ENCODE peak calls at places on chromosomes 13 and 19, in nine cellular contexts. Y is ACHN; Z is stimulated activated CD4-positive, alpha-beta T cell treated with anti-CD3 and anti-CD28 coated beads, Interleukin-4, amount 100 ng/mL, for 48 hours; N is activated T-helper 1 cell treated with Interleukin-2 at 50 U/mL for 16 hours; E is RPMI7951; O is EL; P is pulmonary artery endothelial cell; T is heart right ventricle; L is nucleus accumbens. Q is an unnamed sample.

GRCh38 chr13:74032325-74032724 is 101.9 kb downstream of the KLF12 start:
- DNase-seq in T (no peak), N (no peak), Y (no peak), O (no peak), E (no peak), L (no peak), P (no peak), Z (no peak), Q (no peak)

GRCh38 chr13:105679832-105680231 is 855.6 kb downstream of the EFNB2 start:
- DNase-seq in P (no peak), O (peak), L (no peak), N (no peak), Z (no peak), Y (no peak), E (peak), T (no peak), Q (no peak)

GRCh38 chr13:107512551-107512950 is 702.8 kb downstream of the LIG4 start:
- DNase-seq in P (no peak), T (no peak), O (no peak), Z (no peak), E (no peak), L (no peak), Y (no peak), N (no peak), Q (no peak)

GRCh38 chr13:49443327-49443688 is 556 bp downstream of the CAB39L start:
- DNase-seq in L (no peak), O (peak), P (no peak), N (no peak), T (no peak), E (peak), Z (no peak), Y (peak), Q (no peak)

GRCh38 chr13:59112375-59112774 is 1051.4 kb downstream of the DIAPH3 start:
- DNase-seq in L (peak), N (no peak), Y (peak), O (peak), Z (no peak), E (peak), T (no peak), P (peak), Q (no peak)

GRCh38 chr19:30227661-30228112 is 144.5 kb upstream of the ZNF536 start:
- DNase-seq in T (peak), L (no peak), P (no peak), N (no peak), O (peak), Z (peak), E (peak), Y (peak), Q (no peak)

GRCh38 chr13:40315416-40316064 is 350.9 kb downstream of the FOXO1 start:
- DNase-seq in E (no peak), O (no peak), L (no peak), Z (peak), P (peak), T (no peak), Y (no peak), N (peak), Q (peak)

GRCh38 chr13:24784319-24784718 is 20.4 kb downstream of the RNF17 start:
- DNase-seq in N (no peak), T (no peak), L (no peak), Z (no peak), O (no peak), Y (no peak), E (no peak), P (no peak), Q (no peak)

GRCh38 chr19:44644391-44645016 is 794 bp downstream of the PVR start:
- DNase-seq in Z (no peak), Y (peak), N (no peak), L (no peak), P (no peak), E (peak), T (no peak), O (peak), Q (no peak)

GRCh38 chr13:112781287-112781686 is 91.4 kb downstream of the ATP11A start:
- DNase-seq in N (no peak), P (no peak), L (no peak), E (no peak), Z (no peak), O (no peak), Y (no peak), T (no peak), Q (no peak)

GRCh38 chr19:35295792-35296462 is 4.0 kb downstream of the MAG start:
- DNase-seq in O (no peak), T (no peak), E (no peak), N (peak), L (no peak), Z (no peak), P (no peak), Y (no peak), Q (no peak)

Q was measured in T-helper 22 cell.